ENCODE peak calls at places on chromosome 14, in eight cellular contexts. T is GDM1, S is adrenal gland, O is dermis blood vessel endothelial cell, J is fibroblast of pulmonary artery, N is fibroblast of the aortic adventitia, C is skeletal muscle cell, G is choroid plexus epithelial cell. R is an unnamed sample.

GRCh38 chr14:29900609-29901350 is 26.9 kb downstream of the PRKD1 start:
- DNase-seq in J (no peak), S (no peak), T (no peak), G (no peak), N (no peak), C (no peak), O (no peak), R (no peak)

GRCh38 chr14:68409355-68409754 is 383.5 kb downstream of the ZFP36L1 start:
- DNase-seq in N (peak), T (no peak), O (no peak), J (no peak), C (no peak), G (peak), S (no peak), R (no peak)

GRCh38 chr14:73403181-73403752 is 55.1 kb downstream of the NUMB start:
- DNase-seq in O (no peak), S (no peak), C (no peak), T (no peak), J (no peak), G (no peak), N (no peak), R (no peak)

GRCh38 chr14:59187802-59188460 is 536 bp upstream of the DAAM1 start:
- DNase-seq in T (peak), S (peak), N (no peak), O (no peak), G (no peak), C (no peak), J (no peak), R (peak)

GRCh38 chr14:106044949-106045596 is 518.7 kb downstream of the TMEM121 start:
- DNase-seq in S (peak), N (no peak), C (no peak), G (no peak), J (no peak), T (no peak), O (peak), R (peak)

GRCh38 chr14:67532998-67533753 is at the start of gene PLEKHH1:
- DNase-seq in G (peak), N (peak), C (no peak), O (peak), J (peak), T (peak), S (peak), R (peak)

GRCh38 chr14:61561657-61562276 is 133.5 kb upstream of the HIF1A start:
- DNase-seq in N (peak), T (no peak), C (peak), S (peak), J (peak), G (peak), O (peak), R (peak)

GRCh38 chr14:55104051-55104954 is 24.7 kb upstream of the LGALS3 start:
- DNase-seq in C (no peak), G (no peak), N (no peak), T (peak), O (no peak), S (no peak), J (no peak), R (no peak)

GRCh38 chr14:101731187-101732080 is 30.1 kb upstream of the PPP2R5C start:
- DNase-seq in J (peak), C (peak), O (peak), S (peak), T (no peak), N (peak), G (peak), R (peak)

GRCh38 chr14:22471545-22472121 is 117.4 kb downstream of the DAD1 start:
- DNase-seq in S (peak), N (no peak), T (no peak), C (no peak), O (peak), J (peak), G (peak), R (peak)

GRCh38 chr14:56217380-56218045 is 99.3 kb downstream of the PELI2 start:
- DNase-seq in O (no peak), N (no peak), J (no peak), S (no peak), G (peak), C (no peak), T (no peak), R (no peak)

GRCh38 chr14:30656190-30656632 is 34.1 kb downstream of the SCFD1 start:
- DNase-seq in T (no peak), G (peak), N (peak), J (peak), S (peak), O (peak), C (no peak), R (peak)

GRCh38 chr14:90911121-90911520 is 94.9 kb upstream of the TTC7B start:
- DNase-seq in J (no peak), N (no peak), T (no peak), C (no peak), G (peak), S (no peak), O (no peak), R (no peak)

GRCh38 chr14:79036506-79036905 is 866.3 kb downstream of the NRXN3 start:
- DNase-seq in J (no peak), T (no peak), S (no peak), C (no peak), N (no peak), O (no peak), G (no peak), R (no peak)

GRCh38 chr14:64363265-64363840 is 24.8 kb upstream of the MTHFD1 start:
- DNase-seq in S (no peak), T (no peak), O (no peak), J (peak), G (peak), C (no peak), N (peak), R (no peak)

GRCh38 chr14:98555440-98555839 is 716.6 kb downstream of the BCL11B start:
- DNase-seq in C (no peak), O (no peak), J (no peak), S (no peak), G (no peak), T (no peak), N (no peak), R (no peak)

GRCh38 chr14:65224799-65225198 is 122.5 kb upstream of the MAX start:
- DNase-seq in G (no peak), T (no peak), N (peak), S (no peak), J (peak), O (no peak), C (no peak), R (no peak)

GRCh38 chr14:102426796-102427195 is 64.1 kb downstream of the TECPR2 start:
- DNase-seq in T (no peak), J (no peak), N (no peak), S (no peak), O (no peak), G (no peak), C (no peak), R (no peak)

GRCh38 chr14:62886461-62886860 is 158.8 kb downstream of the KCNH5 start:
- DNase-seq in N (no peak), G (no peak), J (no peak), S (no peak), T (no peak), C (no peak), O (no peak), R (no peak)

GRCh38 chr14:98931126-98931525 is 340.9 kb downstream of the BCL11B start:
- DNase-seq in N (no peak), O (no peak), C (no peak), G (no peak), S (no peak), T (no peak), J (no peak), R (no peak)

GRCh38 chr14:91714805-91715204 is 17.1 kb downstream of the CATSPERB start:
- DNase-seq in S (no peak), G (no peak), T (peak), N (no peak), J (no peak), C (no peak), O (no peak), R (no peak)

GRCh38 chr14:103072595-103073366 is 11.2 kb upstream of the LBHD2 start:
- DNase-seq in J (no peak), N (no peak), S (no peak), G (no peak), C (no peak), T (no peak), O (no peak), R (no peak)

GRCh38 chr14:81384900-81385299 is 15.2 kb downstream of the STON2 start:
- DNase-seq in G (peak), T (no peak), O (no peak), N (peak), C (no peak), S (no peak), J (no peak), R (no peak)

GRCh38 chr14:84272290-84272721 is 1257.6 kb upstream of the FLRT2 start:
- DNase-seq in J (peak), O (no peak), C (no peak), T (no peak), G (peak), S (no peak), N (peak), R (no peak)

R was measured in transverse colon.